ENCODE peak calls at places on chromosomes 6 and 20, in four cellular contexts. F is T follicular helper cell, W is NCI-H2171 treated with DMSO at 0.1 percent for 48 hours, A is thoracic aorta. D is an unnamed sample.

GRCh38 chr6:23656257-23656731 is 469.7 kb upstream of the NRSN1 start:
- DNase-seq in F (no peak), W (no peak), A (no peak), D (no peak)

GRCh38 chr6:90249458-90249857 is 47.2 kb downstream of the BACH2 start:
- DNase-seq in F (no peak), W (no peak), A (no peak), D (no peak)

GRCh38 chr6:112330071-112330876 is 16.9 kb upstream of the RFPL4B start:
- DNase-seq in F (no peak), W (peak), A (no peak), D (no peak)

GRCh38 chr20:33773412-33774089 is 37.6 kb upstream of the CHMP4B start:
- DNase-seq in F (no peak), W (no peak), A (no peak), D (no peak)

GRCh38 chr6:151087861-151088598 is 151.7 kb upstream of the AKAP12 start:
- DNase-seq in F (no peak), W (no peak), A (no peak), D (peak)

GRCh38 chr20:62206388-62206775 is 13.7 kb downstream of the HRH3 start:
- DNase-seq in F (no peak), W (no peak), A (no peak), D (no peak)

GRCh38 chr20:37131486-37131885 is 35.7 kb upstream of the RBL1 start:
- DNase-seq in F (no peak), W (no peak), A (no peak), D (no peak)

GRCh38 chr6:72321741-72322140 is 300.1 kb upstream of the KCNQ5 start:
- DNase-seq in F (no peak), W (no peak), A (no peak), D (peak)

GRCh38 chr20:44582321-44583025 is at the start of gene PKIG:
- DNase-seq in F (no peak), W (no peak), A (no peak), D (peak)

GRCh38 chr6:159044899-159045727 is at the start of gene TAGAP:
- DNase-seq in F (peak), W (peak), A (no peak), D (no peak)

GRCh38 chr6:119172813-119173212 is 94.3 kb upstream of the FAM184A start:
- DNase-seq in F (no peak), W (no peak), A (no peak), D (no peak)

GRCh38 chr20:21235713-21236445 is 67.3 kb upstream of the XRN2 start:
- DNase-seq in F (peak), W (peak), A (no peak), D (no peak)

D was measured in AG04449.